ENCODE peak calls at places on chromosome 19, in ten cellular contexts. D is AG08396; A is fibroblast of lung; F is cortex of kidney; V is activated CD8-positive, alpha-beta memory T cell treated with anti-CD3 and anti-CD28 coated beads for 4 hours; X is HEK293T; R is stimulated activated CD4-positive, alpha-beta T cell treated with anti-CD3 and anti-CD28 coated beads, Interleukin-15, amount 100 ng/mL, for 1 hour; S is KG1; W is Peyer's patch; E is RWPE1. I is an unnamed sample.

GRCh38 chr19:43470288-43470687 is 4.9 kb upstream of the LYPD3 start:
- DNase-seq in R (no peak), S (no peak), F (no peak), V (peak), W (no peak), D (peak), A (peak), X (no peak), E (no peak), I (peak)

GRCh38 chr19:17394891-17395415 is 957 bp upstream of the CCDC194 start:
- DNase-seq in S (no peak), E (peak), V (no peak), F (no peak), A (peak), W (peak), R (peak), X (peak), D (peak), I (peak)

GRCh38 chr19:3857449-3858003 is 11.3 kb downstream of the ZFR2 start:
- DNase-seq in V (no peak), E (no peak), A (no peak), S (no peak), W (peak), F (no peak), D (no peak), R (no peak), X (no peak), I (no peak)

GRCh38 chr19:53102701-53103140 is 501 bp downstream of the ZNF160 start:
- DNase-seq in A (peak), D (peak), W (peak), S (no peak), F (no peak), R (no peak), V (no peak), E (peak), X (no peak), I (peak)

GRCh38 chr19:45161715-45162463 is 1.1 kb upstream of the NKPD1 start:
- DNase-seq in E (no peak), W (no peak), R (no peak), V (no peak), A (peak), F (no peak), S (no peak), X (peak), D (peak), I (peak)

GRCh38 chr19:2720777-2721569 is at the start of gene DIRAS1:
- DNase-seq in W (no peak), R (no peak), F (no peak), V (no peak), A (no peak), S (no peak), D (peak), X (peak), E (no peak), I (peak)

GRCh38 chr19:7294571-7295212 is 478 bp upstream of the INSR start:
- DNase-seq in X (peak), W (peak), R (no peak), V (no peak), E (no peak), F (no peak), S (no peak), A (peak), D (peak), I (peak)

GRCh38 chr19:5949792-5950305 is 28.1 kb downstream of the RANBP3 start:
- DNase-seq in A (no peak), R (no peak), E (no peak), F (no peak), W (no peak), V (no peak), X (no peak), S (no peak), D (no peak), I (no peak)

GRCh38 chr19:38917921-38918491 is 6.0 kb upstream of the CCER2 start:
- DNase-seq in D (peak), R (no peak), E (peak), W (peak), A (no peak), V (no peak), F (no peak), X (no peak), S (no peak), I (peak)

GRCh38 chr19:8638078-8638619 is 7.7 kb downstream of the NFILZ start:
- DNase-seq in E (no peak), X (no peak), W (peak), A (no peak), S (peak), V (no peak), R (no peak), F (no peak), D (no peak), I (no peak)

GRCh38 chr19:3604227-3604986 is 2.3 kb downstream of the TBXA2R start:
- DNase-seq in S (no peak), W (no peak), X (no peak), V (no peak), D (no peak), E (no peak), F (no peak), A (no peak), R (no peak), I (no peak)

GRCh38 chr19:3695986-3696659 is 4.1 kb downstream of the PIP5K1C start:
- DNase-seq in V (no peak), D (no peak), S (no peak), W (no peak), A (no peak), F (no peak), E (no peak), R (no peak), X (no peak), I (no peak)

GRCh38 chr19:31232220-31232619 is 117.0 kb downstream of the TSHZ3 start:
- DNase-seq in A (peak), V (no peak), E (no peak), R (no peak), W (no peak), S (no peak), F (no peak), X (no peak), D (no peak), I (peak)

GRCh38 chr19:5882421-5882968 is 12.2 kb upstream of the FUT5 start:
- DNase-seq in D (no peak), F (no peak), S (no peak), V (no peak), A (peak), W (no peak), E (no peak), X (no peak), R (no peak), I (no peak)

GRCh38 chr19:40502647-40503046 is 35.8 kb downstream of the SPTBN4 start:
- DNase-seq in A (no peak), X (no peak), F (no peak), W (peak), R (no peak), S (no peak), V (no peak), E (no peak), D (no peak), I (peak)

GRCh38 chr19:51016798-51017683 is 2.5 kb downstream of the KLK10 start:
- DNase-seq in E (peak), R (no peak), D (peak), S (peak), W (peak), A (peak), F (no peak), X (peak), V (no peak), I (peak)

GRCh38 chr19:32203161-32203560 is 142.2 kb upstream of the ZNF507 start:
- DNase-seq in S (no peak), F (no peak), W (peak), R (no peak), D (no peak), A (no peak), X (peak), E (no peak), V (no peak), I (no peak)

GRCh38 chr19:57637379-57637778 is 4.4 kb downstream of the ZNF211 start:
- DNase-seq in R (no peak), F (no peak), D (no peak), A (no peak), S (no peak), E (no peak), W (no peak), X (no peak), V (no peak), I (no peak)

GRCh38 chr19:4547303-4548237 is 7.7 kb upstream of the LRG1 start:
- DNase-seq in D (no peak), R (no peak), V (no peak), E (no peak), X (peak), A (peak), F (no peak), W (no peak), S (no peak), I (no peak)

GRCh38 chr19:49953376-49953775 is 7.6 kb downstream of the SIGLEC11 start:
- DNase-seq in V (no peak), R (no peak), A (no peak), S (no peak), X (no peak), W (no peak), D (no peak), E (no peak), F (no peak), I (no peak)

GRCh38 chr19:29662604-29663404 is 2.5 kb upstream of the PLEKHF1 start:
- DNase-seq in A (peak), S (no peak), R (no peak), V (no peak), X (no peak), F (no peak), E (peak), D (peak), W (peak), I (peak)

GRCh38 chr19:44576843-44577565 is 36.4 kb upstream of the IGSF23 start:
- DNase-seq in S (no peak), X (peak), D (no peak), W (peak), F (no peak), A (peak), R (no peak), E (peak), V (no peak), I (peak)

GRCh38 chr19:8113017-8113416 is 36.4 kb downstream of the FBN3 start:
- DNase-seq in W (no peak), X (no peak), D (no peak), A (no peak), F (no peak), E (no peak), S (no peak), V (no peak), R (no peak), I (no peak)

GRCh38 chr19:58328999-58329398 is 2.2 kb downstream of the ZSCAN22 start:
- DNase-seq in F (no peak), A (no peak), D (no peak), W (no peak), X (peak), R (no peak), V (no peak), S (no peak), E (no peak), I (no peak)

GRCh38 chr19:11806354-11807098 is 7.5 kb upstream of the ZNF440 start:
- DNase-seq in W (no peak), S (no peak), D (no peak), F (no peak), A (peak), R (no peak), V (no peak), X (no peak), E (no peak), I (no peak)

GRCh38 chr19:35380450-35381124 is 9.7 kb downstream of the GPR42 start:
- DNase-seq in F (no peak), S (no peak), A (no peak), E (no peak), V (no peak), W (no peak), R (no peak), D (no peak), X (no peak), I (no peak)

GRCh38 chr19:12065100-12065538 is 588 bp downstream of the ZNF844 start:
- DNase-seq in E (peak), W (no peak), X (no peak), A (peak), S (no peak), R (no peak), V (no peak), D (peak), F (no peak), I (peak)

GRCh38 chr19:39078436-39079200 is 5.5 kb upstream of the ACP7 start:
- DNase-seq in A (peak), S (no peak), D (peak), V (no peak), W (no peak), X (no peak), E (peak), R (no peak), F (no peak), I (peak)

GRCh38 chr19:4391701-4392543 is 8.4 kb downstream of the SH3GL1 start:
- DNase-seq in F (no peak), D (no peak), R (no peak), X (no peak), A (peak), V (no peak), S (no peak), E (no peak), W (peak), I (peak)

GRCh38 chr19:942133-942645 is 16.4 kb downstream of the ARID3A start:
- DNase-seq in E (no peak), D (no peak), X (no peak), S (no peak), F (no peak), W (no peak), V (no peak), R (no peak), A (no peak), I (no peak)

GRCh38 chr19:47848871-47849473 is 10.1 kb upstream of the TPRX2 start:
- DNase-seq in D (no peak), S (no peak), A (peak), W (no peak), E (no peak), V (no peak), F (no peak), X (peak), R (no peak), I (peak)

GRCh38 chr19:10695401-10696398 is 5.5 kb upstream of the QTRT1 start:
- DNase-seq in W (peak), V (peak), R (peak), F (no peak), X (peak), A (peak), D (peak), E (peak), S (peak), I (peak)

GRCh38 chr19:15923702-15924101 is 10.6 kb downstream of the CYP4F11 start:
- DNase-seq in V (no peak), W (peak), E (no peak), R (no peak), X (no peak), F (no peak), A (no peak), D (no peak), S (no peak), I (no peak)

GRCh38 chr19:54248016-54248601 is 5.5 kb upstream of the LILRA6 start:
- DNase-seq in W (peak), E (no peak), A (no peak), X (no peak), F (no peak), V (no peak), D (no peak), R (no peak), S (peak), I (peak)

I was measured in foreskin fibroblast.